ENCODE peak calls at places on chromosomes 16 and 17, in eight cellular contexts. W is activated CD4-positive, alpha-beta T cell treated with anti-CD3 and anti-CD28 coated beads, Interleukin-2, amount 50 U/mL, for 1 hour; O is thoracic aorta; M is WTC11; B is hepatocyte; E is GM04504; D is caudate nucleus; V is progenitor cell of endocrine pancreas. Z is an unnamed sample.

GRCh38 chr16:17266606-17267313 is 204.0 kb downstream of the XYLT1 start:
- DNase-seq in W (no peak), O (no peak), M (no peak), B (no peak), E (no peak), D (peak), V (no peak), Z (no peak)

GRCh38 chr17:57892820-57893595 is 43.2 kb upstream of the MRPS23 start:
- DNase-seq in W (no peak), O (peak), M (peak), B (peak), E (peak), D (peak), V (no peak), Z (peak)

GRCh38 chr16:75385507-75386152 is 47.7 kb downstream of the CFDP1 start:
- DNase-seq in W (no peak), O (no peak), M (no peak), B (peak), E (peak), D (no peak), V (no peak), Z (peak)

GRCh38 chr16:87180069-87180468 is 137.1 kb downstream of the C16orf95 start:
- DNase-seq in W (no peak), O (no peak), M (no peak), B (no peak), E (no peak), D (no peak), V (no peak), Z (no peak)

GRCh38 chr17:81684442-81684911 is 666 bp downstream of the HGS start:
- DNase-seq in W (no peak), O (no peak), M (no peak), B (no peak), E (no peak), D (no peak), V (no peak), Z (peak)

GRCh38 chr17:35865412-35866355 is 3.0 kb downstream of the HEATR9 start:
- DNase-seq in W (no peak), O (no peak), M (no peak), B (no peak), E (peak), D (no peak), V (no peak), Z (peak)

GRCh38 chr16:17206712-17207111 is 264.0 kb downstream of the XYLT1 start:
- DNase-seq in W (no peak), O (no peak), M (no peak), B (no peak), E (no peak), D (no peak), V (no peak), Z (no peak)

GRCh38 chr17:56939869-56940484 is 20.9 kb downstream of the COIL start:
- DNase-seq in W (no peak), O (no peak), M (peak), B (peak), E (no peak), D (no peak), V (no peak), Z (peak)

GRCh38 chr17:6070280-6070894 is at the start of gene WSCD1:
- DNase-seq in W (no peak), O (no peak), M (peak), B (peak), E (no peak), D (peak), V (peak), Z (no peak)

GRCh38 chr17:38873646-38874380 is 4.0 kb downstream of the LASP1 start:
- DNase-seq in W (no peak), O (no peak), M (no peak), B (no peak), E (no peak), D (no peak), V (no peak), Z (no peak)

GRCh38 chr17:28928061-28928460 is 23.3 kb downstream of the PHF12 start:
- DNase-seq in W (peak), O (no peak), M (no peak), B (no peak), E (no peak), D (no peak), V (no peak), Z (no peak)

GRCh38 chr17:1496814-1497325 is 4.4 kb upstream of the MYO1C start:
- DNase-seq in W (no peak), O (no peak), M (no peak), B (no peak), E (no peak), D (no peak), V (no peak), Z (no peak)

GRCh38 chr16:11075163-11075562 is 130.8 kb downstream of the CLEC16A start:
- DNase-seq in W (no peak), O (no peak), M (no peak), B (no peak), E (no peak), D (no peak), V (no peak), Z (no peak)

GRCh38 chr17:33262724-33263123 is 30.4 kb downstream of the ASIC2 start:
- DNase-seq in W (no peak), O (no peak), M (no peak), B (no peak), E (no peak), D (no peak), V (no peak), Z (no peak)

GRCh38 chr16:85227924-85228462 is 115.7 kb upstream of the CIBAR2 start:
- DNase-seq in W (no peak), O (no peak), M (peak), B (peak), E (no peak), D (peak), V (no peak), Z (no peak)

GRCh38 chr17:1649844-1650409 is at the start of gene RILP:
- DNase-seq in W (no peak), O (no peak), M (peak), B (peak), E (no peak), D (no peak), V (no peak), Z (no peak)

GRCh38 chr16:67542464-67542863 is 13.8 kb downstream of the RIPOR1 start:
- DNase-seq in W (peak), O (no peak), M (peak), B (no peak), E (no peak), D (no peak), V (no peak), Z (no peak)

GRCh38 chr17:65022751-65023421 is 33.7 kb downstream of the GNA13 start:
- DNase-seq in W (no peak), O (no peak), M (no peak), B (no peak), E (no peak), D (no peak), V (no peak), Z (peak)

GRCh38 chr17:4331614-4332013 is 34.9 kb downstream of the UBE2G1 start:
- DNase-seq in W (no peak), O (no peak), M (no peak), B (no peak), E (no peak), D (no peak), V (no peak), Z (no peak)

GRCh38 chr16:50534091-50534490 is 14.1 kb upstream of the NKD1 start:
- DNase-seq in W (no peak), O (no peak), M (no peak), B (no peak), E (no peak), D (no peak), V (no peak), Z (no peak)

GRCh38 chr17:64240741-64241347 is 22.2 kb downstream of the TEX2 start:
- DNase-seq in W (no peak), O (no peak), M (no peak), B (peak), E (peak), D (no peak), V (no peak), Z (peak)

GRCh38 chr17:78981010-78981888 is 1.5 kb upstream of the LGALS3BP start:
- DNase-seq in W (no peak), O (no peak), M (no peak), B (no peak), E (no peak), D (no peak), V (no peak), Z (no peak)

GRCh38 chr17:50183439-50184001 is 17.7 kb downstream of the SGCA start:
- DNase-seq in W (no peak), O (no peak), M (no peak), B (no peak), E (no peak), D (no peak), V (no peak), Z (no peak)

GRCh38 chr17:40363480-40363838 is 1.1 kb downstream of the GJD3 start:
- DNase-seq in W (no peak), O (no peak), M (peak), B (peak), E (no peak), D (no peak), V (no peak), Z (no peak)

GRCh38 chr16:84630009-84630408 is 12.1 kb upstream of the COTL1 start:
- DNase-seq in W (no peak), O (no peak), M (no peak), B (no peak), E (no peak), D (no peak), V (no peak), Z (no peak)

GRCh38 chr16:56617212-56618085 is 8.1 kb upstream of the MT1E start:
- DNase-seq in W (no peak), O (no peak), M (peak), B (peak), E (no peak), D (no peak), V (peak), Z (no peak)

GRCh38 chr17:61875285-61875684 is 12.0 kb upstream of the BRIP1 start:
- DNase-seq in W (no peak), O (no peak), M (no peak), B (no peak), E (no peak), D (no peak), V (no peak), Z (no peak)

GRCh38 chr17:78933959-78934568 is 8.9 kb upstream of the TIMP2 start:
- DNase-seq in W (no peak), O (peak), M (peak), B (peak), E (peak), D (peak), V (peak), Z (peak)

GRCh38 chr17:43125967-43126910 is 1.1 kb upstream of the BRCA1 start:
- DNase-seq in W (no peak), O (no peak), M (peak), B (no peak), E (no peak), D (no peak), V (no peak), Z (no peak)

GRCh38 chr17:61418433-61418832 is 18.8 kb downstream of the TBX2 start:
- DNase-seq in W (no peak), O (no peak), M (no peak), B (no peak), E (no peak), D (no peak), V (no peak), Z (no peak)

GRCh38 chr16:27690604-27691003 is 140.7 kb downstream of the KATNIP start:
- DNase-seq in W (no peak), O (no peak), M (peak), B (peak), E (no peak), D (peak), V (no peak), Z (no peak)

GRCh38 chr16:89484923-89485679 is 5.3 kb downstream of the ANKRD11 start:
- DNase-seq in W (no peak), O (no peak), M (no peak), B (no peak), E (no peak), D (no peak), V (no peak), Z (no peak)